ENCODE peak calls at places on chromosomes 6 and 20, in six cellular contexts. W is activated B cell treated with CpG ODN at 0.5 μM for 24 hours, G is suprapubic skin, E is AG09309, J is fibroblast of pulmonary artery, C is GM06990. D is an unnamed sample.

GRCh38 chr6:33748851-33749250 is 2.1 kb upstream of the IP6K3 start:
- DNase-seq in W (no peak), G (no peak), E (no peak), J (no peak), C (no peak), D (no peak)

GRCh38 chr20:5540091-5540490 is 210.1 kb upstream of the SHLD1 start:
- DNase-seq in W (no peak), G (no peak), E (no peak), J (no peak), C (no peak), D (no peak)

GRCh38 chr6:148831064-148831463 is 84.2 kb downstream of the UST start:
- DNase-seq in W (no peak), G (no peak), E (no peak), J (no peak), C (no peak), D (no peak)

GRCh38 chr20:34581341-34582189 is 23.0 kb downstream of the MAP1LC3A start:
- DNase-seq in W (no peak), G (no peak), E (no peak), J (peak), C (no peak), D (no peak)

GRCh38 chr6:89978749-89979145 is 84.5 kb downstream of the GJA10 start:
- DNase-seq in W (no peak), G (no peak), E (no peak), J (no peak), C (no peak), D (no peak)

GRCh38 chr6:109512271-109512817 is 29.3 kb upstream of the ZBTB24 start:
- DNase-seq in W (no peak), G (no peak), E (no peak), J (peak), C (no peak), D (no peak)

GRCh38 chr6:12605888-12606345 is 110.7 kb upstream of the PHACTR1 start:
- DNase-seq in W (no peak), G (no peak), E (no peak), J (peak), C (peak), D (no peak)

GRCh38 chr6:150256618-150257272 is 112.1 kb upstream of the IYD start:
- DNase-seq in W (no peak), G (no peak), E (peak), J (peak), C (no peak), D (no peak)

GRCh38 chr6:22030730-22031619 is 265.9 kb downstream of the PRL start:
- DNase-seq in W (no peak), G (no peak), E (no peak), J (peak), C (no peak), D (no peak)

GRCh38 chr6:90021701-90022100 is 127.4 kb downstream of the GJA10 start:
- DNase-seq in W (no peak), G (no peak), E (no peak), J (no peak), C (no peak), D (no peak)

GRCh38 chr6:14077193-14077853 is 40.2 kb upstream of the CD83 start:
- DNase-seq in W (no peak), G (no peak), E (no peak), J (no peak), C (no peak), D (no peak)

GRCh38 chr6:29759457-29759856 is 36.2 kb downstream of the HLA-F start:
- DNase-seq in W (no peak), G (no peak), E (no peak), J (no peak), C (no peak), D (no peak)

GRCh38 chr6:159075506-159076100 is 30.8 kb upstream of the TAGAP start:
- DNase-seq in W (no peak), G (no peak), E (no peak), J (no peak), C (no peak), D (peak)

GRCh38 chr6:13794184-13794583 is 20.2 kb downstream of the MCUR1 start:
- DNase-seq in W (no peak), G (no peak), E (no peak), J (peak), C (no peak), D (no peak)

GRCh38 chr6:5132741-5133140 is 47.6 kb downstream of the PPP1R3G start:
- DNase-seq in W (peak), G (no peak), E (peak), J (peak), C (peak), D (no peak)

GRCh38 chr6:140073456-140073855 is 699.0 kb upstream of the CITED2 start:
- DNase-seq in W (no peak), G (no peak), E (no peak), J (peak), C (no peak), D (no peak)

GRCh38 chr6:140071115-140071514 is 696.7 kb upstream of the CITED2 start:
- DNase-seq in W (no peak), G (no peak), E (peak), J (peak), C (no peak), D (no peak)

GRCh38 chr6:140069576-140069975 is 695.1 kb upstream of the CITED2 start:
- DNase-seq in W (no peak), G (no peak), E (no peak), J (no peak), C (no peak), D (no peak)

GRCh38 chr6:140076078-140076477 is 701.6 kb upstream of the CITED2 start:
- DNase-seq in W (no peak), G (no peak), E (no peak), J (no peak), C (no peak), D (no peak)

GRCh38 chr6:140071601-140072062 is 697.2 kb upstream of the CITED2 start:
- DNase-seq in W (no peak), G (no peak), E (peak), J (peak), C (no peak), D (no peak)
- TF ChIP-seq CTCF in W (no peak), G (no peak), E (no peak), J (no peak), C (no peak), D (no peak)

DNA sequence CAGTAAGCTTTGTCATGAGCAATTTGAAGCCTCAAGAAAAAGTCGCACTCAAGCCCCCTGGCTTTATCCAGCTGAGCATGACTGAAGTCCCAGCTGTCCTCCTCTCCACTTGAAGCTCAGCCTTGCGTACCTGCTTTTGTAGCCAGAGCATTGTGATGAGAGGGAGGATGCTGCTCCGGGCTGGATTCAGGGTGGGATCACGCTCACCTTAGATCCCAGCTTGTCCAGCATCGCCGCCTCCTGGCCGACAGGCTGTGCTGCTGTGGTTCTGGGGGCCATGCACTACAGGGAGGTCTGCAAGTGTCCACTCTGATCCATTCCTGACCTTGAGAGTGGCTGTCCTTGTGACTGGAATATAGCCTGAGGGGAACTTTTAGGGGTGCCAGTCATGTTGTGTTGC is 495.6 kb downstream of the CDH26 start:
- DNase-seq in W (no peak), G (no peak), E (no peak), J (no peak), C (no peak), D (no peak)
- TF ChIP-seq CTCF in W (no peak), G (no peak), E (no peak), J (no peak), C (no peak), D (peak)

GRCh38 chr20:52425253-52425652 is 233.7 kb upstream of the ZFP64 start:
- DNase-seq in W (no peak), G (peak), E (no peak), J (no peak), C (no peak), D (no peak)
- TF ChIP-seq CTCF in W (no peak), G (no peak), E (no peak), J (no peak), C (no peak), D (no peak)

DNA sequence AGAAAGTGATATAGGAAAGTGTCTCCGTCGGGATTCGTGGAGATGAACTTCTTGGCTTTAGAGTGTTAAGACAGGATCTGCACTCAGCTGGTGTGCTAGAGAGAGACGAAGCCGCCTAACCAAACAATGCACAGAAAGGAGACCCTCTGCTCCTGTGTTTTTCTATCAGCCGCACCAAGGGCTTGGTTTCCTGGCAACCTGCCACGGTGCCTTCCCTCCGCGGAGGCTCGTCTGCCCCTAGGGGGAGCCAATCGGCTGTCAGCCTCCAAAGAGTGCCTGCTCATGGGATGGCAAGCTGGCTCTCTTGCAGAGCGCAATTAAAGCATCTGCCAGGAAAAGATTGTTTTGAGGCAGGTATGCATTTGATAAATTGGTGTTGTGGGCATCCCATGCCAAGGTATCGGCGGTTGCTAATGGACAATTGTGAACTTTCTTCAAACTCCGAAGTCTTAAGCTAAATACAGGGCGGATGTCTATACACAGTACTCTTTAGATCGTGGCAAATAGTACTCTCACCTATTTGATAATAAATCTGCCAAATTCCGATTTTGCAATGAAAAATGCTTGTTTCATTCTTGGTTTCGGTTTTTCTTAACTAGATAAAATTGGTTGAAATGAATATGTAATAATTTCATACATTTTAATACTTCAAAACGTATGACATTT is 603.3 kb downstream of the RNF144B start:
- DNase-seq in W (no peak), G (peak), E (no peak), J (peak), C (peak), D (peak)
- TF ChIP-seq CTCF in W (no peak), G (peak), E (peak), J (peak), C (peak), D (peak)

DNA sequence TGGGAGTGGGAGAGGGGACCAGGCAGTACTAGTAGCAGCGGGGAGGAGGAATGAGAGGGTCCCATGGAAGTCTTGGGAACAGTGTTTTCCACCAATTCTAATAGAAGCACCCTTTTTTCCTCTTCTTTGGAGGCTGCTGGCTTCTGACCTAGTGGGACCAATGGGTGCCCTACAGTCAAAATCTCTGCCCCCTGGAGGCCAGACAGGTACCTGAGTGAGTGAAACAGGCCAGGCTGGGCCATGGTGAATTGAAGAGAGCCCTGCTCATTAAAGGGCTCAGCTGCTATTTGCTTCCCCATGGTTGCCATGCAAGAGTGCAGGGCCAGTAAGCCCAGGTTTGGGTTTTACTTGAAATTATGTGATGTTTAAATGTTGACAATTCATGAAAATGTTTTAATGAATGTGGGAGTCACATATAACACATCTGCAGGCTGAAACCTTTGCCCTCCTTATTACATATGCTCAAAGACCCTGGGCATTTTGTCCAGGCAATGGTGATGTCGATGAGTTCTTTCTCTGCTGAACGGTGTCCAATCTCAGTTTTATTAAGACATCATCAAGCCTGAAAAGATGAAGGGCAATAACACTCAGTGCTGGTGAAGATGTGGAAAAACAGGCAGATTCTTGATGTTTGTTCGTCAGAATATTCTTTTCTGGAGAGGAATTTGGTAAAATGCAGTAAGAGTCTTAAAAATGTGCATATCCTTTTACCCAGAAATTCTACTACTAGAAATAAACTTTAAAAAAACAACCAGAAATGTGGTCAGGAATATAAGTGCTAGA is 42.3 kb upstream of the OCSTAMP start:
- DNase-seq in W (no peak), G (no peak), E (no peak), J (no peak), C (no peak), D (no peak)
- TF ChIP-seq CTCF in W (no peak), G (no peak), E (no peak), J (no peak), C (peak), D (no peak)